ENCODE peak calls at places on chromosomes 16 and 17, in five cellular contexts. C, W, I, K and S are unnamed samples.

GRCh38 chr16:12271006-12271405 is 294.5 kb downstream of the SNX29 start:
- DNase-seq in C (peak; percentile 5), W (peak; percentile 37), I (peak; percentile 75), K (no peak), S (peak; percentile 19)

GRCh38 chr17:18079543-18079942 is 8.2 kb upstream of the DRG2 start:
- DNase-seq in C (no peak), W (no peak), I (no peak), K (no peak), S (no peak)

GRCh38 chr17:16106161-16106891 is 106.7 kb downstream of the TTC19 start:
- DNase-seq in C (peak; percentile 25), W (no peak), I (no peak), K (no peak), S (peak; percentile 39)

GRCh38 chr17:17575360-17576251 is 15.9 kb downstream of the PEMT start:
- DNase-seq in C (no peak), W (no peak), I (no peak), K (no peak), S (no peak)

GRCh38 chr17:27526603-27527002 is 70.4 kb downstream of the KSR1 start:
- DNase-seq in C (no peak), W (peak; percentile 32), I (no peak), K (no peak), S (peak; percentile 61)

GRCh38 chr17:4165301-4166010 is 22.5 kb downstream of the CYB5D2 start:
- DNase-seq in C (no peak), W (no peak), I (no peak), K (no peak), S (no peak)

GRCh38 chr17:33642002-33642401 is 348.9 kb upstream of the ASIC2 start:
- DNase-seq in C (no peak), W (no peak), I (no peak), K (no peak), S (no peak)

GRCh38 chr16:78249056-78249455 is 149.6 kb downstream of the WWOX start:
- DNase-seq in C (no peak), W (peak; percentile 15), I (peak; percentile 31), K (no peak), S (peak; percentile 82)

GRCh38 chr17:31085563-31085962 is 9.2 kb upstream of the NF1 start:
- DNase-seq in C (peak; percentile 56), W (no peak), I (no peak), K (no peak), S (no peak)

GRCh38 chr16:76963614-76964315 is 227.2 kb upstream of the MON1B start:
- DNase-seq in C (no peak), W (no peak), I (no peak), K (no peak), S (no peak)

GRCh38 chr16:3824121-3824795 is 56.3 kb downstream of the CREBBP start:
- DNase-seq in C (no peak), W (no peak), I (no peak), K (no peak), S (no peak)

GRCh38 chr16:68197250-68197649 is 38.7 kb downstream of the ESRP2 start:
- DNase-seq in C (peak; percentile 12), W (no peak), I (no peak), K (no peak), S (no peak)

GRCh38 chr17:33647976-33648375 is 354.9 kb upstream of the ASIC2 start:
- DNase-seq in C (no peak), W (peak; percentile 16), I (peak; percentile 9), K (no peak), S (peak; percentile 22)

GRCh38 chr17:18277076-18277475 is 16.6 kb downstream of the MIEF2 start:
- DNase-seq in C (no peak), W (no peak), I (no peak), K (no peak), S (no peak)